ENCODE peak calls at places on chromosomes 7 and 10, in nine cellular contexts. P, O, G, N, K, L, Y, D and X are unnamed samples.

GRCh38 chr10:119360181-119360921 is 153.0 kb downstream of the GRK5 start:
- DNase-seq in P (no peak), O (no peak), G (no peak), N (no peak), K (no peak), L (no peak), Y (peak; percentile 20), D (no peak), X (no peak)

GRCh38 chr10:22340362-22341189 is 4.7 kb upstream of the SPAG6 start:
- DNase-seq in P (no peak), O (no peak), G (no peak), N (peak; percentile 43), K (no peak), L (peak; percentile 60), Y (peak; percentile 51), D (peak; percentile 75), X (peak; percentile 57)

GRCh38 chr10:97788552-97789442 is 17.0 kb upstream of the SFRP5 start:
- DNase-seq in P (no peak), O (no peak), G (no peak), N (peak; percentile 28), K (no peak), L (no peak), Y (no peak), D (peak; percentile 96), X (no peak)

GRCh38 chr10:91593366-91593765 is 39.5 kb downstream of the PPP1R3C start:
- DNase-seq in P (no peak), O (no peak), G (no peak), N (no peak), K (no peak), L (no peak), Y (no peak), D (no peak), X (no peak)

GRCh38 chr7:25216837-25217236 is 11.4 kb downstream of the NPVF start:
- DNase-seq in P (peak; percentile 1), O (peak; percentile 5), G (no peak), N (peak; percentile 63), K (peak; percentile 57), L (no peak), Y (no peak), D (peak; percentile 76), X (no peak)

GRCh38 chr7:30886608-30887011 is 25.0 kb upstream of the AQP1 start:
- DNase-seq in P (peak; percentile 7), O (no peak), G (no peak), N (no peak), K (peak; percentile 17), L (peak; percentile 81), Y (no peak), D (no peak), X (peak; percentile 72)

GRCh38 chr10:128451879-128452278 is 325.7 kb upstream of the MKI67 start:
- DNase-seq in P (no peak), O (no peak), G (no peak), N (no peak), K (no peak), L (no peak), Y (no peak), D (no peak), X (no peak)

GRCh38 chr7:128672927-128673517 is 930 bp downstream of the GARIN1A start:
- DNase-seq in P (no peak), O (no peak), G (peak; percentile 41), N (peak; percentile 13), K (peak; percentile 24), L (no peak), Y (no peak), D (peak; percentile 4), X (no peak)

GRCh38 chr10:42827201-42827600 is 44.6 kb downstream of the BMS1 start:
- DNase-seq in P (no peak), O (no peak), G (no peak), N (no peak), K (no peak), L (no peak), Y (no peak), D (no peak), X (no peak)

GRCh38 chr7:123594813-123595241 is 6.8 kb upstream of the ASB15 start:
- DNase-seq in P (no peak), O (no peak), G (peak; percentile 46), N (no peak), K (no peak), L (no peak), Y (no peak), D (peak; percentile 18), X (no peak)